ENCODE peak calls at places on chromosomes 3 and 15, in nine cellular contexts. X is A549, Z is tibial nerve, V is foreskin fibroblast, B is ascending aorta, Q is GM12878, F is stomach, A is lower lobe of right lung, T is psoas muscle. U is an unnamed sample.

GRCh38 chr15:27993996-27994775 is 104.9 kb downstream of the OCA2 start:
- DNase-seq in A (no peak), Q (no peak), B (no peak), Z (no peak), V (no peak), X (no peak), T (no peak), F (no peak), U (no peak)

GRCh38 chr15:79815468-79815867 is 81.3 kb downstream of the MTHFS start:
- DNase-seq in V (no peak), X (no peak), Q (no peak), Z (no peak), B (no peak), F (no peak), T (no peak), A (no peak), U (no peak)

GRCh38 chr15:66774001-66774814 is 72.2 kb downstream of the SMAD6 start:
- DNase-seq in X (peak), V (peak), B (peak), Q (no peak), F (peak), T (peak), Z (peak), A (peak), U (no peak)

GRCh38 chr3:117892431-117892841 is 1142.2 kb downstream of the IGSF11 start:
- DNase-seq in Q (no peak), T (no peak), X (no peak), A (no peak), B (no peak), F (no peak), Z (no peak), V (peak), U (no peak)

GRCh38 chr15:45642203-45642932 is 7.5 kb downstream of the SQOR start:
- DNase-seq in T (peak), A (no peak), Z (no peak), X (no peak), F (no peak), Q (no peak), B (no peak), V (peak), U (peak)

GRCh38 chr3:146547235-146547835 is 2.9 kb upstream of the PLSCR1 start:
- DNase-seq in B (no peak), Q (no peak), X (no peak), T (no peak), Z (no peak), V (no peak), F (no peak), A (no peak), U (no peak)

GRCh38 chr3:50333744-50334328 is 5.8 kb upstream of the TUSC2 start:
- DNase-seq in A (no peak), V (peak), T (peak), B (no peak), X (no peak), Z (no peak), Q (no peak), F (no peak), U (no peak)

GRCh38 chr3:54033761-54034160 is 88.6 kb upstream of the CACNA2D3 start:
- DNase-seq in Q (no peak), V (no peak), X (no peak), B (no peak), Z (no peak), A (no peak), F (no peak), T (peak), U (no peak)

GRCh38 chr15:41870689-41871081 is 23.2 kb downstream of the SPTBN5 start:
- DNase-seq in B (no peak), Q (no peak), V (peak), A (no peak), F (no peak), X (no peak), Z (no peak), T (no peak), U (no peak)

GRCh38 chr3:134625885-134626741 is 24.7 kb downstream of the KY start:
- DNase-seq in Z (no peak), F (peak), A (no peak), B (no peak), T (no peak), X (no peak), V (no peak), Q (no peak), U (no peak)

GRCh38 chr3:192077795-192078497 is 617.0 kb downstream of the PYDC2 start:
- DNase-seq in V (no peak), T (no peak), B (no peak), X (no peak), Q (no peak), F (no peak), Z (no peak), A (no peak), U (no peak)

GRCh38 chr3:170639003-170639402 is 53.1 kb upstream of the SLC7A14 start:
- DNase-seq in X (no peak), V (no peak), Q (no peak), T (no peak), F (no peak), A (no peak), Z (no peak), B (no peak), U (no peak)
- H3K4me3 ChIP-seq in X (no peak), V (no peak), Q (no peak), T (no peak), F (no peak), A (no peak), Z (no peak), B (no peak), U (no peak)

DNA sequence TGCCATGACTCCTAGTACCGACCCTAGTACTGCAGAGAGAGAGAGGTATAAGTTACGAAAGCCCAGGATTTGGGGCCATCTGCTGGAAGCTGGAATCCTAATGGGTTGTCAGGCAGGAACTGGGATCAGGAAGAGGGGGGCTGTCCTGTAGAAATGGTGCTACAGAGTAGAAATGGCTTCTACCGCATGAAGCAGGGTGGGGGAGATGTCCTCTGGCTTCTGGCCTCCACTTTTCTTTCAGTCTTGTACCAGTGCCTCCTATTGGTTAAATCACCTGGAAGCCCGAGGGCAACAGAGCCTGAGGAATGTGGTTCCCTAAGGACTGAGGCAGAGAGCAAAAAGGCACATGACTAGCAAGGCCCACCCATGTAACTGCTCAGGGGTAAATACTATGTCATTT is 20.4 kb upstream of the MITF start:
- DNase-seq in B (no peak), X (no peak), A (no peak), T (no peak), Z (no peak), F (no peak), Q (no peak), V (no peak), U (no peak)
- TF ChIP-seq CTCF in B (no peak), X (no peak), A (no peak), T (no peak), Z (no peak), F (no peak), Q (no peak), V (no peak), U (no peak)

DNA sequence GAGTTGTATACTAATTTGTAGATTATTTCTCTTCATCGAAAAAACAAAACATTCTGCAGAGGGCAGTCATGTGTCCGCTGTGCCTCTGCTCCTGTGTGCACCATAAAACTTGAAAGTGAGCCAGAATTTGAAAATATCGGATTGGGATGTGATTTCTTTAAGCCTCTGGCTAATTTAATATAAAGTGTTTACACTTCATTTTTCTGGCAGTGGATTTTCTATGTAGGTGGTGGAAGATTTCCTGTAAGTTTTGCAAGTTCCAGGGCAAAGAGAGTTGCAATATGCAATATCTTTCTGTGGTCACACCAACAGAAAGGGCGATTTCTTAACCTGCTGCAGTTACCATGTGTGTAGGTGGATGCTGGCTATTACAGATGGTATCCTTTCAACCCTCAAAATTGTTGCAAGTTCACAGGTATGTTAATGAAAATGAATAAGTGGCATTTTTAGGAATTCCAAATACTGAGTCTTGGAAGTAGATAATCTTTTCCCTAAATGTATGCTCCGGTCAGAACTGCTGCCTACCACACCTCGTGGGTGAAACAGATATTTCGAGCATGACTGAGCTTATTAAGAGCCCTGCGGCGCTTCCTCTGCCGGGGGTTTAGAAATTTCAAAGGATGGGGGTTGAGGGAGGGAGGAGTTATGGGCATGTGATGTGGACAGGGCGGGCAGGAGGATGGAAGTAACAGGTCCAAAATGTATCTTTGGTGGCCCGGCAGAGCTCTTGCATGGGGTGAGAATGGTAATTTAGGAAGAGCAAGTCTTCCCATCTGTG is 134.0 kb downstream of the PGPEP1L start:
- DNase-seq in A (peak), Q (no peak), B (no peak), T (no peak), X (peak), Z (no peak), V (peak), F (no peak), U (no peak)
- H3K4me3 ChIP-seq in A (no peak), Q (no peak), B (peak), T (no peak), X (peak), Z (no peak), V (peak), F (no peak), U (peak)

GRCh38 chr3:4720316-4721075 is 227.3 kb downstream of the ITPR1 start:
- DNase-seq in Z (peak), B (no peak), Q (no peak), V (peak), A (no peak), T (peak), X (peak), F (peak), U (no peak)
- TF ChIP-seq CTCF in Z (no peak), B (peak), Q (peak), V (peak), A (peak), T (peak), X (peak), F (peak), U (peak)

DNA sequence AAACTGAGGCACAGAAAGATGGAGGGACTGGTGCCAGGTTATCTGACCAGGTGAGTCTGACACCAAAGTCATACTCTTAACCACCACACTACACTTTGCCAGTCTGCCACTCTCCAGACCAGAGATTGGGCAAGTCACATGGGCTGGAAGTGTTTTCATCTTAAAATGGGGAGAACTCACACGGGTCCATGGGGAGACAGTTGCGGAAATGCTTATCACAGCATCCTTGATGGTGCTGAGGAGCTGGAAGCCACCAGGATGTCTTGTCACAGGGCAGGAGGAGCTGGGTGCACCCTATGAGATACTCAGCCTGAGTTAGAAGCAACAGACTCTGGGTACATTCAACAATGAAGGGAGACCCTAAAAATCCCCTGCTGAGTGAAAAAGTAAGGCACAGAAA is 4.8 kb downstream of the GALNT15 start:
- DNase-seq in B (no peak), X (no peak), V (no peak), Q (no peak), T (no peak), Z (no peak), A (no peak), F (no peak), U (no peak)
- H3K4me3 ChIP-seq in B (no peak), X (no peak), V (no peak), Q (no peak), T (no peak), Z (no peak), A (no peak), F (peak), U (no peak)

GRCh38 chr3:140552403-140552802 is 125.5 kb upstream of the TRIM42 start:
- DNase-seq in A (no peak), V (no peak), T (no peak), Z (no peak), F (no peak), B (no peak), X (no peak), Q (no peak), U (no peak)
- TF ChIP-seq CTCF in A (no peak), V (no peak), T (no peak), Z (no peak), F (no peak), B (no peak), X (no peak), Q (no peak), U (no peak)

U was measured in AG04449.